ENCODE peak calls at places on chromosome 5, in five cellular contexts. One of them, this sample, is unnamed.

GRCh38 chr5:134547999-134548626 is 22.6 kb downstream of the JADE2 start:
- DNase-seq in SHP77: no peak
- DNase-seq in NCI-H1092: no peak
- DNase-seq in Calu3: no peak
- DNase-seq in T-helper 17 cell: no peak
- DNase-seq in this sample: no peak

GRCh38 chr5:137361275-137361674 is 137.9 kb downstream of the SPOCK1 start:
- DNase-seq in SHP77: no peak
- DNase-seq in NCI-H1092: no peak
- DNase-seq in Calu3: no peak
- DNase-seq in T-helper 17 cell: no peak
- DNase-seq in this sample: no peak

GRCh38 chr5:170576602-170577584 is 73.1 kb downstream of the KCNIP1 start:
- DNase-seq in SHP77: no peak
- DNase-seq in NCI-H1092: no peak
- DNase-seq in Calu3: no peak
- DNase-seq in T-helper 17 cell: no peak
- DNase-seq in this sample: no peak

GRCh38 chr5:109898547-109899544 is 209.1 kb downstream of the MAN2A1 start:
- DNase-seq in SHP77: no peak
- DNase-seq in NCI-H1092: no peak
- DNase-seq in Calu3: no peak
- DNase-seq in T-helper 17 cell: no peak
- DNase-seq in this sample: no peak

GRCh38 chr5:10486511-10487344 is 45.0 kb downstream of the ROPN1L start:
- DNase-seq in SHP77: no peak
- DNase-seq in NCI-H1092: no peak
- DNase-seq in Calu3: no peak
- DNase-seq in T-helper 17 cell: no peak
- DNase-seq in this sample: no peak

GRCh38 chr5:57445715-57446037 is 36.9 kb downstream of the ACTBL2 start:
- DNase-seq in SHP77: no peak
- DNase-seq in NCI-H1092: no peak
- DNase-seq in Calu3: no peak
- DNase-seq in T-helper 17 cell: no peak
- DNase-seq in this sample: no peak

GRCh38 chr5:170985486-170985885 is 123.7 kb downstream of the RANBP17 start:
- DNase-seq in SHP77: no peak
- DNase-seq in NCI-H1092: no peak
- DNase-seq in Calu3: no peak
- DNase-seq in T-helper 17 cell: no peak
- DNase-seq in this sample: no peak

GRCh38 chr5:4420177-4420576 is 720.0 kb upstream of the ADAMTS16 start:
- DNase-seq in SHP77: no peak
- DNase-seq in NCI-H1092: no peak
- DNase-seq in Calu3: no peak
- DNase-seq in T-helper 17 cell: no peak
- DNase-seq in this sample: no peak

GRCh38 chr5:24923400-24923799 is 278.6 kb upstream of the CDH10 start:
- DNase-seq in SHP77: no peak
- DNase-seq in NCI-H1092: no peak
- DNase-seq in Calu3: no peak
- DNase-seq in T-helper 17 cell: no peak
- DNase-seq in this sample: no peak

GRCh38 chr5:58939664-58940063 is 356.8 kb downstream of the RAB3C start:
- DNase-seq in SHP77: no peak
- DNase-seq in NCI-H1092: no peak
- DNase-seq in Calu3: no peak
- DNase-seq in T-helper 17 cell: no peak
- DNase-seq in this sample: no peak

GRCh38 chr5:157109744-157110143 is 900 bp upstream of the HAVCR2 start:
- DNase-seq in SHP77: no peak
- DNase-seq in NCI-H1092: no peak
- DNase-seq in Calu3: no peak
- DNase-seq in T-helper 17 cell: no peak
- DNase-seq in this sample: no peak

GRCh38 chr5:43874772-43875171 is 271.8 kb downstream of the NNT start:
- DNase-seq in SHP77: no peak
- DNase-seq in NCI-H1092: no peak
- DNase-seq in Calu3: no peak
- DNase-seq in T-helper 17 cell: no peak
- DNase-seq in this sample: no peak

GRCh38 chr5:16690243-16690839 is 73.5 kb upstream of the RETREG1 start:
- DNase-seq in SHP77: peak; percentile 50
- DNase-seq in NCI-H1092: peak; percentile 33
- DNase-seq in Calu3: peak; percentile 73
- DNase-seq in T-helper 17 cell: no peak
- DNase-seq in this sample: peak; percentile 50

GRCh38 chr5:143010335-143010734 is 240.2 kb downstream of the ARHGAP26 start:
- DNase-seq in SHP77: peak; percentile 89
- DNase-seq in NCI-H1092: peak; percentile 41
- DNase-seq in Calu3: no peak
- DNase-seq in T-helper 17 cell: no peak
- DNase-seq in this sample: no peak

GRCh38 chr5:39517800-39518199 is 93.0 kb upstream of the DAB2 start:
- DNase-seq in SHP77: no peak
- DNase-seq in NCI-H1092: no peak
- DNase-seq in Calu3: no peak
- DNase-seq in T-helper 17 cell: no peak
- DNase-seq in this sample: no peak

GRCh38 chr5:132501961-132502931 is 11.7 kb upstream of the IRF1 start:
- DNase-seq in SHP77: no peak
- DNase-seq in NCI-H1092: no peak
- DNase-seq in Calu3: no peak
- DNase-seq in T-helper 17 cell: no peak
- DNase-seq in this sample: no peak

GRCh38 chr5:33885679-33886078 is 6.1 kb downstream of the ADAMTS12 start:
- DNase-seq in SHP77: no peak
- DNase-seq in NCI-H1092: no peak
- DNase-seq in Calu3: no peak
- DNase-seq in T-helper 17 cell: no peak
- DNase-seq in this sample: no peak

GRCh38 chr5:169067641-169068316 is 233.2 kb downstream of the SLIT3 start:
- DNase-seq in SHP77: no peak
- DNase-seq in NCI-H1092: no peak
- DNase-seq in Calu3: no peak
- DNase-seq in T-helper 17 cell: no peak
- DNase-seq in this sample: no peak

GRCh38 chr5:11619339-11620028 is 284.8 kb downstream of the CTNND2 start:
- DNase-seq in SHP77: peak; percentile 39
- DNase-seq in NCI-H1092: no peak
- DNase-seq in Calu3: peak; percentile 18
- DNase-seq in T-helper 17 cell: no peak
- DNase-seq in this sample: peak; percentile 68

GRCh38 chr5:84287964-84288363 is 96.7 kb downstream of the EDIL3 start:
- DNase-seq in SHP77: no peak
- DNase-seq in NCI-H1092: no peak
- DNase-seq in Calu3: peak; percentile 4
- DNase-seq in T-helper 17 cell: no peak
- DNase-seq in this sample: peak; percentile 81

GRCh38 chr5:123549256-123549904 is 37.4 kb downstream of the CSNK1G3 start:
- DNase-seq in SHP77: no peak
- DNase-seq in NCI-H1092: no peak
- DNase-seq in Calu3: no peak
- DNase-seq in T-helper 17 cell: peak; percentile 16
- DNase-seq in this sample: no peak

GRCh38 chr5:137741718-137742117 is 5.8 kb upstream of the KLHL3 start:
- DNase-seq in SHP77: no peak
- DNase-seq in NCI-H1092: peak; percentile 8
- DNase-seq in Calu3: no peak
- DNase-seq in T-helper 17 cell: no peak
- DNase-seq in this sample: no peak

GRCh38 chr5:114324282-114324681 is 37.6 kb upstream of the KCNN2 start:
- DNase-seq in SHP77: no peak
- DNase-seq in NCI-H1092: no peak
- DNase-seq in Calu3: no peak
- DNase-seq in T-helper 17 cell: no peak
- DNase-seq in this sample: no peak

GRCh38 chr5:114702731-114703130 is 340.9 kb downstream of the KCNN2 start:
- DNase-seq in SHP77: no peak
- DNase-seq in NCI-H1092: no peak
- DNase-seq in Calu3: no peak
- DNase-seq in T-helper 17 cell: no peak
- DNase-seq in this sample: no peak

GRCh38 chr5:55817030-55817429 is 34.1 kb upstream of the IL31RA start:
- DNase-seq in SHP77: no peak
- DNase-seq in NCI-H1092: no peak
- DNase-seq in Calu3: no peak
- DNase-seq in T-helper 17 cell: no peak
- DNase-seq in this sample: no peak

GRCh38 chr5:111976705-111977104 is 219.7 kb upstream of the NREP start:
- DNase-seq in SHP77: no peak
- DNase-seq in NCI-H1092: no peak
- DNase-seq in Calu3: no peak
- DNase-seq in T-helper 17 cell: no peak
- DNase-seq in this sample: no peak

GRCh38 chr5:55580042-55580441 is 45.3 kb upstream of the PLPP1 start:
- DNase-seq in SHP77: no peak
- DNase-seq in NCI-H1092: no peak
- DNase-seq in Calu3: no peak
- DNase-seq in T-helper 17 cell: no peak
- DNase-seq in this sample: no peak